ENCODE peak calls at places on chromosomes 16 and 17, in six cellular contexts. One of them, this sample, is unnamed.
A peak's percentile ranks its signal among the peaks of the same experiment; 100 is the strongest.

GRCh38 chr17:54439816-54440215 is 460.8 kb upstream of the TOM1L1 start:
- DNase-seq in H9: no peak
- DNase-seq in trophoblast cell: no peak
- DNase-seq in IMR-90: no peak
- DNase-seq in mesenchymal stem cell: no peak
- DNase-seq in H1: no peak
- DNase-seq in this sample: no peak

GRCh38 chr16:4529085-4530060 is 9.2 kb downstream of the CDIP1 start:
- DNase-seq in IMR-90: peak; percentile 82
- DNase-seq in H9: peak; percentile 84
- DNase-seq in mesenchymal stem cell: peak; percentile 95
- DNase-seq in trophoblast cell: no peak
- DNase-seq in H1: peak; percentile 91
- DNase-seq in this sample: no peak

GRCh38 chr17:74271902-74272563 is 2.0 kb upstream of the DNAI2 start:
- DNase-seq in H1: no peak
- DNase-seq in trophoblast cell: no peak
- DNase-seq in H9: no peak
- DNase-seq in mesenchymal stem cell: no peak
- DNase-seq in IMR-90: no peak
- DNase-seq in this sample: no peak

GRCh38 chr17:66915204-66915611 is 49.3 kb upstream of the CACNG4 start:
- DNase-seq in mesenchymal stem cell: no peak
- DNase-seq in H9: peak; percentile 71
- DNase-seq in IMR-90: no peak
- DNase-seq in trophoblast cell: no peak
- DNase-seq in H1: no peak
- DNase-seq in this sample: no peak

GRCh38 chr16:24681793-24682192 is 47.7 kb upstream of the TNRC6A start:
- DNase-seq in H9: no peak
- DNase-seq in IMR-90: peak; percentile 51
- DNase-seq in H1: no peak
- DNase-seq in mesenchymal stem cell: peak; percentile 69
- DNase-seq in trophoblast cell: peak; percentile 94
- DNase-seq in this sample: no peak

GRCh38 chr16:85826686-85827247 is 27.3 kb downstream of the COX4I1 start:
- DNase-seq in IMR-90: no peak
- DNase-seq in H9: no peak
- DNase-seq in H1: no peak
- DNase-seq in trophoblast cell: no peak
- DNase-seq in mesenchymal stem cell: no peak
- DNase-seq in this sample: no peak

GRCh38 chr17:73713136-73713535 is 68.9 kb upstream of the SDK2 start:
- DNase-seq in IMR-90: no peak
- DNase-seq in H9: peak; percentile 62
- DNase-seq in H1: no peak
- DNase-seq in trophoblast cell: no peak
- DNase-seq in mesenchymal stem cell: no peak
- DNase-seq in this sample: no peak

GRCh38 chr17:78883090-78883532 is 19.9 kb downstream of the CEP295NL start:
- DNase-seq in trophoblast cell: no peak
- DNase-seq in H9: no peak
- DNase-seq in mesenchymal stem cell: peak; percentile 88
- DNase-seq in IMR-90: peak; percentile 75
- DNase-seq in H1: no peak
- DNase-seq in this sample: no peak

GRCh38 chr17:66711936-66712335 is 123.0 kb upstream of the CACNG5 start:
- DNase-seq in H9: peak; percentile 60
- DNase-seq in H1: peak; percentile 47
- DNase-seq in mesenchymal stem cell: no peak
- DNase-seq in IMR-90: no peak
- DNase-seq in trophoblast cell: no peak
- DNase-seq in this sample: no peak

GRCh38 chr16:23171234-23171948 is 11.2 kb upstream of the SCNN1G start:
- DNase-seq in H1: no peak
- DNase-seq in mesenchymal stem cell: no peak
- DNase-seq in IMR-90: peak; percentile 15
- DNase-seq in H9: no peak
- DNase-seq in trophoblast cell: peak; percentile 61
- DNase-seq in this sample: no peak

GRCh38 chr17:70241071-70241470 is 71.7 kb downstream of the KCNJ2 start:
- DNase-seq in H1: no peak
- DNase-seq in trophoblast cell: peak; percentile 76
- DNase-seq in IMR-90: no peak
- DNase-seq in H9: no peak
- DNase-seq in mesenchymal stem cell: no peak
- DNase-seq in this sample: no peak

DNA sequence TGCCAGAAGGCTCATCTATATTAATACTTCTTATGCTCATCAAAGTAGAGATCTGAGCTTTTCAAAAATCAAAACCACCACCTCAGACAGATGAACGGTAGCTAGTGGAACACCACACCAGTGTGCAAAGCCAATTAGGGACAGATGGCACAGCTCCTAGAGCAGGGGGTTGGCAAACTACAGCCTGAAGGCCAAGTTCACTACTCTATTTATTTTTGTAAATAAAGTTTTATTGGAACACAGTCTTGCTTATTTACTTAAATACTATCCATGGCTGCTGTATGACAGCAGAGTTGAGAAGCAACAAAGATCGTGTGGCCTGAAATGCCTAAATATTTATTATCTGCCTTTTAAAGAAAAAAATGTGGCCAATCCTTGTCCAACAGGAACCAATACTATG is 56.8 kb downstream of the AMFR start:
- DNase-seq in IMR-90: no peak
- DNase-seq in H1: no peak
- DNase-seq in mesenchymal stem cell: no peak
- DNase-seq in trophoblast cell: no peak
- DNase-seq in H9: no peak
- DNase-seq in this sample: no peak
- H4K91ac ChIP-seq in IMR-90: no peak overlapping the region
- H4K91ac ChIP-seq in H1: no peak overlapping the region
- H4K91ac ChIP-seq in mesenchymal stem cell: no peak overlapping the region
- H4K91ac ChIP-seq in trophoblast cell: no peak overlapping the region
- H4K91ac ChIP-seq in H9: no peak overlapping the region
- H4K91ac ChIP-seq in this sample: no peak overlapping the region

DNA sequence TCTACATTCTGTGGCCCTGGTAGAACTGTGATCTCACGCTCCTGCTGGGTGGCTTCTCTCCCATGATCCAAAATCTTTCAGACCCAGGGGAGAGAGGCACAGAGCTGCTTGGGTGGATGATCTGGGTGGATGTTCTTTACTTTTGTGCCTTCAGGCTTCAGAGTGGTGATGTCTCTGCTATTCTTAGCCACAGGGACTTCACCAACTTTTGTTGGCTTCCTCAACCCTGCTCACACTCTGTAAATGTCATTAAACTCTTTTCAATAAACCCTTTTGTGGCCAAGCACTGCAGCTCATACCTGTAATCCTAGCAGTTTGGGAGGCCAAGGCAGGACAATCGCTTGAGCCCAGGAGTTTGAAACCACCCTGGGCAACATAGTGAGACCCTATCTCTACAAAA is 7.6 kb downstream of the CLEC10A start:
- DNase-seq in H9: no peak
- DNase-seq in trophoblast cell: no peak
- DNase-seq in mesenchymal stem cell: no peak
- DNase-seq in IMR-90: no peak
- DNase-seq in H1: no peak
- DNase-seq in this sample: no peak
- H4K91ac ChIP-seq in H9: no peak overlapping the region
- H4K91ac ChIP-seq in trophoblast cell: no peak overlapping the region
- H4K91ac ChIP-seq in mesenchymal stem cell: no peak overlapping the region
- H4K91ac ChIP-seq in IMR-90: no peak overlapping the region
- H4K91ac ChIP-seq in H1: no peak overlapping the region
- H4K91ac ChIP-seq in this sample: no peak overlapping the region

DNA sequence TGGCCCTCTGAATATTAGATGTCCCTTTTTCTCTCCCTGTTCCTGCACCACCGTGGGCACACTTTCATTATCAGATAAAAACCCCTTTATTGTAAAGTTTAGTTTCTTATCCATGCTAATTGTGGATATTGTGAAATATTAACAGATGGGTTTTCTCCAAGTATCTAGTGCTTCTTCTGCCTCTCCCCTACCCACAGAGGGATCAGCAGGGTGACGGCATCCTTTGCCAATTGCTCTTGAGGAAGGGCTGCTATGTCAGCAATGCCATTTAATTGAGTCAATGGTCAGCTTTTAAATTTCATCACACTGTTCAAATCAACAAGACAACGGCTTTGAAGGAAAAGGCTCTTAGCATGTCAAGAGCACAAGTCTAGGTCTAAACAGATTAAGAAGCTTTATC is 443.1 kb upstream of the CCL2 start:
- DNase-seq in H1: no peak
- DNase-seq in trophoblast cell: no peak
- DNase-seq in mesenchymal stem cell: no peak
- DNase-seq in H9: no peak
- DNase-seq in IMR-90: no peak
- DNase-seq in this sample: no peak
- H4K91ac ChIP-seq in H1: no peak overlapping the region
- H4K91ac ChIP-seq in trophoblast cell: no peak overlapping the region
- H4K91ac ChIP-seq in mesenchymal stem cell: no peak overlapping the region
- H4K91ac ChIP-seq in H9: no peak overlapping the region
- H4K91ac ChIP-seq in IMR-90: no peak overlapping the region
- H4K91ac ChIP-seq in this sample: no peak overlapping the region

DNA sequence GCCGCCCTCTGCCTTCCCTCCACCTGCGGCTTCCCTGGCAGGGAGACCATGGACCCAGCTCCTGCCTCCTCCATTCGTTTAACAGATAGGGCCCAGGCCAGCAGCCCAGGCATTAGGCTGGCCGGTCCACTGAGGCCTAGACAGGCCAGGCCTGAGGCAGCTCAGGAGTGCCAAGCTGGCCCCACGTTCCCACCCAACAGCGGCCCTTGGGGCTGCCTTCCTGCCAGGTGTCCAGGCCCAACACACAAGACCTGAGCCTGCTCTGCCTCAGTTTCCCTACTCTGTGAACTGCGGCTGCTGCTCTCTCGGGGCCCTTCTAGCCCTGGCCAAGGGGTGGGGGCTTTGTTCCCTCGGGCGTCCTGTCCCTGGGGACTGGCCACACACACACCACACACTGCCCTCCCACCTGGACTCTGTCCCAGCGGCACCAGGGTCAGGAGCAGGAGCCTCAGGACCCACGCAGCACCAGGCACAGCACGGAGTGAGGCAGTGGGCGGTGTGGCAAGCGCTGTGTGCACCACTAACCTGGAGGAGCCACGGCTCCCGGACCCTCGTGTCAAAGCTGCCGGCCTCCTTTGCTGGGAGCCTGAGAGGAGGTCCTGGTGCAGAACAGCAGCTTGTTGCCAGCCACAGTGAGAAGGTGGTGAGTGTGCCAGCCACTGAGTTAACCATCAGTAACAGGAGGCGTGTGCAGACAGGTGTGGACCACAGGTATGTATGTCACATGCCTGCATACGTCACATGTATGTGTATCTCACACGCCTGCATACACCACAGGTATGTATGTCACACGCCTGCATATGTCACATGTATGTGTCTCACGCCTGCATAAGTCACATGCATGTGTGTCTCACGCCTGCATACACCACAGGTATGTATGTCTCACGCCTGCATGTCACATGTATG is 14.6 kb upstream of the CDH15 start:
- DNase-seq in H1: no peak
- DNase-seq in H9: no peak
- DNase-seq in trophoblast cell: no peak
- DNase-seq in mesenchymal stem cell: no peak
- DNase-seq in IMR-90: no peak
- DNase-seq in this sample: no peak
- H4K91ac ChIP-seq in H1: no peak overlapping the region
- H4K91ac ChIP-seq in H9: no peak overlapping the region
- H4K91ac ChIP-seq in trophoblast cell: no peak overlapping the region
- H4K91ac ChIP-seq in mesenchymal stem cell: peak overlapping the region; percentile 25
- H4K91ac ChIP-seq in IMR-90: no peak overlapping the region
- H4K91ac ChIP-seq in this sample: no peak overlapping the region

GRCh38 chr17:30279156-30279555 is 12.6 kb downstream of the BLMH start:
- DNase-seq in trophoblast cell: no peak
- DNase-seq in mesenchymal stem cell: no peak
- DNase-seq in IMR-90: no peak
- DNase-seq in H9: no peak
- DNase-seq in H1: no peak
- DNase-seq in this sample: no peak
- H4K91ac ChIP-seq in trophoblast cell: no peak overlapping the region
- H4K91ac ChIP-seq in mesenchymal stem cell: no peak overlapping the region
- H4K91ac ChIP-seq in IMR-90: no peak overlapping the region
- H4K91ac ChIP-seq in H9: no peak overlapping the region
- H4K91ac ChIP-seq in H1: no peak overlapping the region
- H4K91ac ChIP-seq in this sample: no peak overlapping the region

DNA sequence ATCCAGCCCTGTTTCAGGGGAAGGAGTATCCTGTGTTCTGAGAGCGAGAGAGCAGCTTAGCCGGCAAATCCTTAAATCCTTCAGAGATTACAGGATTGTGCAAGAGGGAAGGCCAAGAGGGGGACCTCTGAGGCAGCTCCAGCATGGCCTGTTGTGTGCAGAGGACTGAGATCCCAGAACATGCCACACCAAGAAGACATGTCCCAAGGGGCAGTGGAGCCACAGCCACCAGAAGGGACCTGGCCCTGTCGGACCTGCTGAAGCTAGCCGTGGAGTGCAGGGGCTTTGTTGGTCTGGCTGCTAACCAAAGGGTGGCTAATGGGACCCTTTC is 1.6 kb upstream of the MRC2 start:
- DNase-seq in H9: peak; percentile 35
- DNase-seq in mesenchymal stem cell: peak; percentile 34
- DNase-seq in trophoblast cell: no peak
- DNase-seq in H1: no peak
- DNase-seq in IMR-90: no peak
- DNase-seq in this sample: no peak
- H4K91ac ChIP-seq in H9: no peak overlapping the region
- H4K91ac ChIP-seq in mesenchymal stem cell: peak overlapping the region; percentile 68
- H4K91ac ChIP-seq in trophoblast cell: peak overlapping the region; percentile 23
- H4K91ac ChIP-seq in H1: no peak overlapping the region
- H4K91ac ChIP-seq in IMR-90: no peak overlapping the region
- H4K91ac ChIP-seq in this sample: no peak overlapping the region

DNA sequence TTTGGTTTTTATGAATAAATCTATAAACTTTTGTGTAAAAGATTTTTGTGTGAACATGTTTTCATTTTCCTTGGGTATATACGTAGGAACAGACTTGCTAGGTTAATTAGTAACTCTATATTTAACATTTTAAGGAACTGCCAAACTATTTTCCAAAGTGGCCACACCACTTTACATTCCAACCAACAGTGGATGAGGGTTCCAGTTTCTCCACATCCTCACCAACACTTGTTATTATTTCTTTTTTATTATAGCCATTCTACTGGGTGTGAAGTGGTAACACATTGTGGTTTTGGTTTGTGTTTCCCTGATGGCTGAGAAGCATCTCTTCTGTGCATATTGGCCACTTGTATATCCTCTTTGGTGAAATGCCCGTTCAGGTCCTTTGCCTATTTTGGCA is 20.0 kb downstream of the LYRM9 start:
- DNase-seq in H9: no peak
- DNase-seq in H1: no peak
- DNase-seq in trophoblast cell: peak; percentile 68
- DNase-seq in IMR-90: no peak
- DNase-seq in mesenchymal stem cell: no peak
- DNase-seq in this sample: no peak
- H4K91ac ChIP-seq in H9: no peak overlapping the region
- H4K91ac ChIP-seq in H1: no peak overlapping the region
- H4K91ac ChIP-seq in trophoblast cell: no peak overlapping the region
- H4K91ac ChIP-seq in IMR-90: no peak overlapping the region
- H4K91ac ChIP-seq in mesenchymal stem cell: no peak overlapping the region
- H4K91ac ChIP-seq in this sample: no peak overlapping the region

DNA sequence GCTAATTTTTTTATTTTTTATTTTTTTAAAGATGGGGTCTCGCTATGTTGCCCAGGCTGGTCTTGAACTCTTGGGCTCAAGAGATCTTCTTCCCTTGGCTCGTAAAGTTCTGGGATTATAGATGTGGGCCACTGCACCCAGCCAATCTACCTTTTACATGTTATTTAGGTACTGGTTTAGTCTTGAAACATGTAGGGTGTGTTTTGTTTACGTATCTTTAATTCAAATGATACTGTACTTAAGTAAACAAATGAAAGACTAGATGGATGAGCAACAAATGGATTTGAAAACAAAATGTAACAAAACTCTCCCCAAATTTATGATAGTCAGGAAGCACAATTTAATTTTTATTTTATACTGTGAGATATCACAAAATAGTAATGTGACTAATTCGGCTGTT is 207.7 kb downstream of the LGALS9B start:
- DNase-seq in H1: no peak
- DNase-seq in mesenchymal stem cell: no peak
- DNase-seq in H9: no peak
- DNase-seq in trophoblast cell: no peak
- DNase-seq in IMR-90: no peak
- DNase-seq in this sample: no peak
- H4K91ac ChIP-seq in H1: no peak overlapping the region
- H4K91ac ChIP-seq in mesenchymal stem cell: no peak overlapping the region
- H4K91ac ChIP-seq in H9: no peak overlapping the region
- H4K91ac ChIP-seq in trophoblast cell: no peak overlapping the region
- H4K91ac ChIP-seq in IMR-90: no peak overlapping the region
- H4K91ac ChIP-seq in this sample: no peak overlapping the region